ENCODE peak calls at places on chromosomes 4 and X, in ten cellular contexts. U, O, R, Z, S, F, A, G, Q and D are unnamed samples.
A peak's percentile ranks its signal among the peaks of the same experiment; 100 is the strongest.

GRCh38 chrX:138691186-138691585 is 20.3 kb downstream of the FGF13 start:
- DNase-seq in U (no peak), O (no peak), R (no peak), Z (no peak), S (no peak), F (no peak), A (no peak), G (peak; percentile 0), Q (no peak), D (no peak)

GRCh38 chr4:62377245-62377644 is 1177.1 kb downstream of the ADGRL3 start:
- DNase-seq in U (no peak), O (no peak), R (no peak), Z (no peak), S (no peak), F (no peak), A (no peak), G (no peak), Q (no peak), D (no peak)

GRCh38 chr4:3332498-3332897 is 39.7 kb downstream of the RGS12 start:
- DNase-seq in U (no peak), O (no peak), R (no peak), Z (no peak), S (no peak), F (no peak), A (no peak), G (no peak), Q (no peak), D (no peak)

GRCh38 chr4:25795566-25796454 is 67.0 kb downstream of the SEL1L3 start:
- DNase-seq in U (no peak), O (no peak), R (no peak), Z (peak; percentile 40), S (no peak), F (no peak), A (peak; percentile 49), G (no peak), Q (peak; percentile 65), D (peak; percentile 78)

GRCh38 chr4:10347281-10347795 is 109.9 kb downstream of the ZNF518B start:
- DNase-seq in U (no peak), O (no peak), R (no peak), Z (no peak), S (no peak), F (no peak), A (no peak), G (no peak), Q (no peak), D (no peak)

GRCh38 chr4:72567821-72568620 is 1.0 kb downstream of the ADAMTS3 start:
- DNase-seq in U (no peak), O (no peak), R (no peak), Z (peak; percentile 75), S (peak; percentile 83), F (peak; percentile 17), A (peak; percentile 96), G (peak; percentile 31), Q (peak; percentile 89), D (peak; percentile 86)

GRCh38 chr4:109729155-109729562 is 711 bp downstream of the PLA2G12A start:
- DNase-seq in U (no peak), O (peak; percentile 11), R (no peak), Z (peak; percentile 20), S (no peak), F (no peak), A (no peak), G (peak; percentile 17), Q (peak; percentile 16), D (peak; percentile 33)

GRCh38 chrX:109840585-109840984 is 107.5 kb upstream of the ACSL4 start:
- DNase-seq in U (no peak), O (no peak), R (no peak), Z (peak; percentile 93), S (no peak), F (no peak), A (peak; percentile 77), G (peak; percentile 66), Q (peak; percentile 97), D (peak; percentile 96)

GRCh38 chr4:74932832-74933561 is at the start of gene PARM1:
- DNase-seq in U (no peak), O (peak; percentile 49), R (no peak), Z (peak; percentile 60), S (peak; percentile 91), F (peak; percentile 69), A (peak; percentile 39), G (peak; percentile 79), Q (peak; percentile 72), D (peak; percentile 88)

GRCh38 chrX:48883729-48884128 is 13.8 kb downstream of the TIMM17B start:
- DNase-seq in U (no peak), O (no peak), R (no peak), Z (no peak), S (no peak), F (no peak), A (no peak), G (no peak), Q (no peak), D (no peak)

GRCh38 chrX:7448123-7448522 is 300.2 kb upstream of the PUDP start:
- DNase-seq in U (no peak), O (no peak), R (no peak), Z (no peak), S (no peak), F (no peak), A (no peak), G (no peak), Q (no peak), D (no peak)

GRCh38 chrX:24870143-24870542 is 145.6 kb downstream of the ARX start:
- DNase-seq in U (no peak), O (no peak), R (no peak), Z (peak; percentile 21), S (no peak), F (no peak), A (peak; percentile 21), G (no peak), Q (peak; percentile 64), D (peak; percentile 38)

GRCh38 chrX:74449322-74449936 is 28.1 kb downstream of the SLC16A2 start:
- DNase-seq in U (no peak), O (peak; percentile 20), R (peak; percentile 13), Z (peak; percentile 4), S (no peak), F (no peak), A (no peak), G (peak; percentile 24), Q (no peak), D (no peak)

GRCh38 chrX:17465201-17465600 is 90.2 kb downstream of the NHS start:
- DNase-seq in U (no peak), O (no peak), R (no peak), Z (no peak), S (no peak), F (no peak), A (no peak), G (no peak), Q (no peak), D (no peak)

GRCh38 chrX:76454456-76454927 is 27.0 kb downstream of the MAGEE1 start:
- DNase-seq in U (no peak), O (no peak), R (no peak), Z (peak; percentile 39), S (peak; percentile 7), F (no peak), A (no peak), G (peak; percentile 24), Q (peak; percentile 18), D (peak; percentile 0)

GRCh38 chrX:80765226-80765625 is 44.5 kb downstream of the BRWD3 start:
- DNase-seq in U (no peak), O (no peak), R (no peak), Z (peak; percentile 76), S (no peak), F (no peak), A (peak; percentile 61), G (no peak), Q (peak; percentile 63), D (peak; percentile 38)

GRCh38 chr4:105059337-105059736 is 87.3 kb upstream of the TET2 start:
- DNase-seq in U (no peak), O (no peak), R (no peak), Z (peak; percentile 13), S (no peak), F (no peak), A (no peak), G (no peak), Q (no peak), D (no peak)

GRCh38 chrX:68288127-68288526 is 145.2 kb downstream of the OPHN1 start:
- DNase-seq in U (no peak), O (no peak), R (no peak), Z (no peak), S (no peak), F (no peak), A (no peak), G (no peak), Q (no peak), D (no peak)

GRCh38 chrX:44035576-44035975 is 62.4 kb upstream of the NDP start:
- DNase-seq in U (no peak), O (no peak), R (no peak), Z (peak; percentile 35), S (no peak), F (no peak), A (no peak), G (peak; percentile 92), Q (peak; percentile 36), D (no peak)

GRCh38 chr4:141731481-141731880 is 95.1 kb downstream of the IL15 start:
- DNase-seq in U (no peak), O (no peak), R (no peak), Z (no peak), S (no peak), F (no peak), A (peak; percentile 3), G (no peak), Q (no peak), D (no peak)

GRCh38 chr4:94304365-94304971 is 38.2 kb downstream of the HPGDS start:
- DNase-seq in U (no peak), O (no peak), R (no peak), Z (peak; percentile 62), S (peak; percentile 33), F (peak; percentile 20), A (peak; percentile 44), G (peak; percentile 51), Q (peak; percentile 73), D (peak; percentile 30)

GRCh38 chrX:69036674-69037573 is 128.3 kb downstream of the PJA1 start:
- DNase-seq in U (no peak), O (no peak), R (no peak), Z (no peak), S (no peak), F (no peak), A (no peak), G (no peak), Q (no peak), D (no peak)

GRCh38 chr4:94515365-94515764 is 63.6 kb downstream of the PDLIM5 start:
- DNase-seq in U (no peak), O (no peak), R (no peak), Z (no peak), S (no peak), F (no peak), A (no peak), G (no peak), Q (no peak), D (peak; percentile 37)

GRCh38 chr4:142405021-142405991 is 440.8 kb downstream of the INPP4B start:
- DNase-seq in U (peak; percentile 37), O (peak; percentile 33), R (peak; percentile 37), Z (peak; percentile 83), S (peak; percentile 16), F (no peak), A (peak; percentile 67), G (peak; percentile 96), Q (peak; percentile 79), D (peak; percentile 79)

GRCh38 chr4:186105721-186106335 is 1.3 kb downstream of the FAM149A start:
- DNase-seq in U (no peak), O (no peak), R (no peak), Z (peak; percentile 3), S (no peak), F (peak; percentile 43), A (peak; percentile 40), G (peak; percentile 10), Q (peak; percentile 4), D (peak; percentile 51)

GRCh38 chrX:10677490-10677889 is 57.1 kb upstream of the MID1 start:
- DNase-seq in U (no peak), O (no peak), R (no peak), Z (peak; percentile 17), S (no peak), F (peak; percentile 22), A (no peak), G (no peak), Q (peak; percentile 0), D (no peak)

GRCh38 chr4:5828005-5828391 is 64.9 kb downstream of the CRMP1 start:
- DNase-seq in U (no peak), O (no peak), R (no peak), Z (no peak), S (no peak), F (no peak), A (no peak), G (no peak), Q (no peak), D (no peak)

GRCh38 chrX:13688772-13689518 is at the start of gene RAB9A:
- DNase-seq in U (peak; percentile 68), O (peak; percentile 77), R (peak; percentile 70), Z (peak; percentile 66), S (peak; percentile 85), F (peak; percentile 76), A (no peak), G (peak; percentile 89), Q (peak; percentile 64), D (peak; percentile 79)